ENCODE peak calls at places on chromosomes 2 and 18, in four cellular contexts. One of them, this sample, is unnamed. For H3K4me1, the result is how much of the 10 kb centered on the place peaks cover.

GRCh38 chr2:129806985-129807384 is 172.5 kb upstream of the RAB6C start:
- DNase-seq in CD8-positive, alpha-beta memory T cell: no peak
- DNase-seq in CD8-positive, alpha-beta T cell: no peak
- DNase-seq in H1: no peak
- DNase-seq in this sample: no peak

GRCh38 chr2:240602266-240603050 is 15.9 kb downstream of the CAPN10 start:
- DNase-seq in CD8-positive, alpha-beta T cell: no peak
- DNase-seq in CD8-positive, alpha-beta memory T cell: no peak
- DNase-seq in H1: no peak
- DNase-seq in this sample: no peak

GRCh38 chr2:171655584-171655983 is 31.7 kb upstream of the DYNC1I2 start:
- DNase-seq in CD8-positive, alpha-beta T cell: no peak
- DNase-seq in CD8-positive, alpha-beta memory T cell: no peak
- DNase-seq in H1: no peak
- DNase-seq in this sample: no peak

GRCh38 chr2:159879061-159879604 is 81.1 kb upstream of the CD302 start:
- DNase-seq in H1: no peak
- DNase-seq in CD8-positive, alpha-beta T cell: no peak
- DNase-seq in CD8-positive, alpha-beta memory T cell: no peak
- DNase-seq in this sample: no peak

GRCh38 chr2:150135223-150135883 is 352.1 kb downstream of the RND3 start:
- DNase-seq in H1: no peak
- DNase-seq in CD8-positive, alpha-beta T cell: no peak
- DNase-seq in CD8-positive, alpha-beta memory T cell: no peak
- DNase-seq in this sample: no peak

GRCh38 chr2:40511661-40512213 is 59.8 kb upstream of the SLC8A1 start:
- DNase-seq in CD8-positive, alpha-beta T cell: no peak
- DNase-seq in H1: no peak
- DNase-seq in CD8-positive, alpha-beta memory T cell: no peak
- DNase-seq in this sample: no peak

GRCh38 chr2:149420053-149420963 is 89.9 kb downstream of the LYPD6 start:
- DNase-seq in H1: no peak
- DNase-seq in CD8-positive, alpha-beta T cell: no peak
- DNase-seq in CD8-positive, alpha-beta memory T cell: no peak
- DNase-seq in this sample: no peak

GRCh38 chr2:222751238-222751637 is 79.8 kb downstream of the MOGAT1 start:
- DNase-seq in CD8-positive, alpha-beta T cell: no peak
- DNase-seq in CD8-positive, alpha-beta memory T cell: no peak
- DNase-seq in H1: no peak
- DNase-seq in this sample: no peak

GRCh38 chr2:7571701-7572100 is 654.5 kb downstream of the RNF144A start:
- DNase-seq in CD8-positive, alpha-beta T cell: no peak
- DNase-seq in H1: no peak
- DNase-seq in CD8-positive, alpha-beta memory T cell: no peak
- DNase-seq in this sample: no peak

GRCh38 chr2:218780851-218781690 is 876 bp upstream of the CYP27A1 start:
- DNase-seq in CD8-positive, alpha-beta T cell: no peak
- DNase-seq in CD8-positive, alpha-beta memory T cell: no peak
- DNase-seq in H1: no peak
- DNase-seq in this sample: no peak

GRCh38 chr2:66982766-66983165 is 414.4 kb upstream of the ETAA1 start:
- DNase-seq in CD8-positive, alpha-beta T cell: no peak
- DNase-seq in CD8-positive, alpha-beta memory T cell: no peak
- DNase-seq in H1: no peak
- DNase-seq in this sample: no peak

GRCh38 chr2:144832048-144832447 is 312.1 kb upstream of the ZEB2 start:
- DNase-seq in H1: no peak
- DNase-seq in CD8-positive, alpha-beta T cell: no peak
- DNase-seq in CD8-positive, alpha-beta memory T cell: no peak
- DNase-seq in this sample: no peak

GRCh38 chr2:75573145-75573878 is 12.6 kb upstream of the EVA1A start:
- DNase-seq in CD8-positive, alpha-beta memory T cell: no peak
- DNase-seq in CD8-positive, alpha-beta T cell: no peak
- DNase-seq in H1: no peak
- DNase-seq in this sample: no peak

GRCh38 chr2:12325806-12326205 is 390.9 kb upstream of the TRIB2 start:
- DNase-seq in CD8-positive, alpha-beta memory T cell: no peak
- DNase-seq in CD8-positive, alpha-beta T cell: no peak
- DNase-seq in H1: no peak
- DNase-seq in this sample: no peak

GRCh38 chr2:105248316-105249070 is 7.0 kb downstream of the GPR45 start:
- DNase-seq in CD8-positive, alpha-beta T cell: no peak
- DNase-seq in CD8-positive, alpha-beta memory T cell: no peak
- DNase-seq in H1: no peak
- DNase-seq in this sample: no peak

GRCh38 chr18:28459587-28459986 is 282.7 kb upstream of the CDH2 start:
- DNase-seq in H1: no peak
- DNase-seq in CD8-positive, alpha-beta memory T cell: no peak
- DNase-seq in CD8-positive, alpha-beta T cell: no peak
- DNase-seq in this sample: no peak

GRCh38 chr2:241703128-241703604 is 1.3 kb downstream of the ING5 start:
- DNase-seq in H1: no peak
- DNase-seq in CD8-positive, alpha-beta T cell: no peak
- DNase-seq in CD8-positive, alpha-beta memory T cell: no peak
- DNase-seq in this sample: no peak

GRCh38 chr2:64586883-64587481 is 62.9 kb downstream of the AFTPH start:
- DNase-seq in CD8-positive, alpha-beta memory T cell: no peak
- DNase-seq in CD8-positive, alpha-beta T cell: no peak
- DNase-seq in H1: no peak
- DNase-seq in this sample: peak

GRCh38 chr2:230885467-230886130 is 20.9 kb downstream of the ITM2C start:
- DNase-seq in CD8-positive, alpha-beta memory T cell: no peak
- DNase-seq in H1: no peak
- DNase-seq in CD8-positive, alpha-beta T cell: no peak
- DNase-seq in this sample: no peak

GRCh38 chr18:62182220-62182619 is 4.6 kb downstream of the PIGN start:
- DNase-seq in CD8-positive, alpha-beta memory T cell: no peak
- DNase-seq in H1: no peak
- DNase-seq in CD8-positive, alpha-beta T cell: no peak
- DNase-seq in this sample: no peak

GRCh38 chr2:42249887-42250286 is 80.7 kb downstream of the EML4 start:
- DNase-seq in CD8-positive, alpha-beta memory T cell: no peak
- DNase-seq in H1: no peak
- DNase-seq in CD8-positive, alpha-beta T cell: no peak
- DNase-seq in this sample: no peak

GRCh38 chr2:156343940-156344301 is 11.4 kb upstream of the NR4A2 start:
- DNase-seq in CD8-positive, alpha-beta memory T cell: no peak
- DNase-seq in CD8-positive, alpha-beta T cell: no peak
- DNase-seq in H1: no peak
- DNase-seq in this sample: no peak

GRCh38 chr2:241511091-241511741 is 2.8 kb upstream of the STK25 start:
- DNase-seq in CD8-positive, alpha-beta memory T cell: no peak
- DNase-seq in CD8-positive, alpha-beta T cell: no peak
- DNase-seq in H1: no peak
- DNase-seq in this sample: no peak

GRCh38 chr18:78639597-78639950 is 340.0 kb upstream of the SALL3 start:
- DNase-seq in H1: no peak
- DNase-seq in CD8-positive, alpha-beta memory T cell: no peak
- DNase-seq in CD8-positive, alpha-beta T cell: no peak
- DNase-seq in this sample: no peak

GRCh38 chr2:37711308-37711731 is 39.9 kb upstream of the CDC42EP3 start:
- DNase-seq in H1: peak
- DNase-seq in CD8-positive, alpha-beta memory T cell: peak
- DNase-seq in CD8-positive, alpha-beta T cell: peak
- DNase-seq in this sample: peak

GRCh38 chr2:177165103-177165583 is 47.5 kb upstream of the HNRNPA3 start:
- DNase-seq in H1: no peak
- DNase-seq in CD8-positive, alpha-beta memory T cell: no peak
- DNase-seq in CD8-positive, alpha-beta T cell: no peak
- DNase-seq in this sample: no peak

GRCh38 chr2:104562537-104562936 is 291.4 kb upstream of the POU3F3 start:
- DNase-seq in H1: no peak
- DNase-seq in CD8-positive, alpha-beta T cell: no peak
- DNase-seq in CD8-positive, alpha-beta memory T cell: no peak
- DNase-seq in this sample: no peak

GRCh38 chr2:111029135-111029927 is 91.4 kb upstream of the BCL2L11 start:
- DNase-seq in H1: no peak
- DNase-seq in CD8-positive, alpha-beta T cell: peak
- DNase-seq in CD8-positive, alpha-beta memory T cell: no peak
- DNase-seq in this sample: no peak

GRCh38 chr2:17757321-17757720 is 3.4 kb downstream of the GEN1 start:
- DNase-seq in CD8-positive, alpha-beta memory T cell: no peak
- DNase-seq in CD8-positive, alpha-beta T cell: no peak
- DNase-seq in H1: no peak
- DNase-seq in this sample: no peak

GRCh38 chr2:113791697-113792590 is 35.5 kb upstream of the SLC35F5 start:
- DNase-seq in CD8-positive, alpha-beta memory T cell: no peak
- DNase-seq in CD8-positive, alpha-beta T cell: no peak
- DNase-seq in H1: no peak
- DNase-seq in this sample: no peak

GRCh38 chr18:74410441-74410992 is 46.6 kb downstream of the DIPK1C start:
- DNase-seq in CD8-positive, alpha-beta memory T cell: no peak
- DNase-seq in CD8-positive, alpha-beta T cell: no peak
- DNase-seq in H1: no peak
- DNase-seq in this sample: no peak

GRCh38 chr18:8477615-8478014 is 131.6 kb upstream of the RAB12 start:
- DNase-seq in CD8-positive, alpha-beta T cell: no peak
- DNase-seq in CD8-positive, alpha-beta memory T cell: no peak
- DNase-seq in H1: no peak
- DNase-seq in this sample: no peak

DNA sequence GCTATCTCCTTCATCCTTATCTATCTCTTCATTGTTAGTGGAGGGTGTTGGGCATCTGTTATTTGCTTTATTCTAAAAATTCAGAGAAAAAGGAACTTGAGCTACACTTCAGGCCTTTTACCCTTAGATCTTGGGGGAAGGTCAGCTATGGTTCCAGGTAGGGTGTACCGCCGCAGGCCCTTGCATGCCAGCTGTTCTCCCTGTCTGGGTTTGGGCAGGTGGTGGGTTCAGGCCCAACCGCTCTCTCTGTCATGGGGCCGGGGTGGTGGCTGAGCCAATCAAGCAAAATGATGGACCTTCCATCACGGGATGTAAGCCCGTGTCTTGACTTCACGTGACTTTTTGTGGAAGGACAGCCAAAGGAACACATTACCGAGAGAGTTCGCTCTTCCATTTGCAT is 231.1 kb downstream of the LDLRAD4 start:
- DNase-seq in CD8-positive, alpha-beta memory T cell: no peak
- DNase-seq in H1: no peak
- DNase-seq in CD8-positive, alpha-beta T cell: no peak
- DNase-seq in this sample: no peak
- H3K4me1 ChIP-seq in CD8-positive, alpha-beta memory T cell: under half
- H3K4me1 ChIP-seq in H1: under half
- H3K4me1 ChIP-seq in CD8-positive, alpha-beta T cell: under half
- H3K4me1 ChIP-seq in this sample: under half

DNA sequence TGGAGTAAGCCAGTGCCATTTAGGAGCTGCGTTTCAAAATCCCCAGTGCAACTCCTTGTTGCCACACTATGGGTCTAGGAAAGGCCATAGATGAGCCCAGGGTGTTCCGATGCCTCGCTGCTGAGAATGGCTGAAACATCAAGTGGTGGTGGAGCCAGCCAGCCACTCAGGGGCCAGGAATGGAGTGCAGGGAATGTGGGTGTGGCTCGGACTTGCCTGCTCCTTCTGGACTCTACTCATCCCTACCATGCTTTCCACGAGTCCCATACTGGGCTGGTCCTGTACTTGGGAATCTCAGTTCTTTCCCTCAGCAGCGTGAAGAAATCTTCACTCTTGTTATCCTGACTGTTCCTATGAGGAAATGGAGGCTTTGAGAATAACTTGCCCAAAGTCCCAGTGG is 143.5 kb downstream of the INSIG2 start:
- DNase-seq in CD8-positive, alpha-beta T cell: no peak
- DNase-seq in H1: no peak
- DNase-seq in CD8-positive, alpha-beta memory T cell: no peak
- DNase-seq in this sample: no peak
- H3K4me1 ChIP-seq in CD8-positive, alpha-beta T cell: under half
- H3K4me1 ChIP-seq in H1: under half
- H3K4me1 ChIP-seq in CD8-positive, alpha-beta memory T cell: under half
- H3K4me1 ChIP-seq in this sample: under half

GRCh38 chr2:47898089-47898731 is 8.1 kb downstream of the FBXO11 start:
- DNase-seq in CD8-positive, alpha-beta T cell: no peak
- DNase-seq in CD8-positive, alpha-beta memory T cell: no peak
- DNase-seq in H1: no peak
- DNase-seq in this sample: no peak
- H3K4me1 ChIP-seq in CD8-positive, alpha-beta T cell: half or more
- H3K4me1 ChIP-seq in CD8-positive, alpha-beta memory T cell: half or more
- H3K4me1 ChIP-seq in H1: under half
- H3K4me1 ChIP-seq in this sample: half or more

GRCh38 chr2:168467729-168468128 is 11.7 kb downstream of the CERS6 start:
- DNase-seq in CD8-positive, alpha-beta T cell: no peak
- DNase-seq in H1: no peak
- DNase-seq in CD8-positive, alpha-beta memory T cell: no peak
- DNase-seq in this sample: no peak

GRCh38 chr2:168468354-168468753 is 12.3 kb downstream of the CERS6 start:
- DNase-seq in H1: no peak
- DNase-seq in CD8-positive, alpha-beta T cell: no peak
- DNase-seq in CD8-positive, alpha-beta memory T cell: no peak
- DNase-seq in this sample: no peak

GRCh38 chr2:168466834-168467565 is 10.9 kb downstream of the CERS6 start:
- DNase-seq in CD8-positive, alpha-beta T cell: no peak
- DNase-seq in CD8-positive, alpha-beta memory T cell: no peak
- DNase-seq in H1: no peak
- DNase-seq in this sample: no peak

GRCh38 chr2:168465594-168465993 is 9.5 kb downstream of the CERS6 start:
- DNase-seq in H1: no peak
- DNase-seq in CD8-positive, alpha-beta memory T cell: no peak
- DNase-seq in CD8-positive, alpha-beta T cell: no peak
- DNase-seq in this sample: no peak

DNA sequence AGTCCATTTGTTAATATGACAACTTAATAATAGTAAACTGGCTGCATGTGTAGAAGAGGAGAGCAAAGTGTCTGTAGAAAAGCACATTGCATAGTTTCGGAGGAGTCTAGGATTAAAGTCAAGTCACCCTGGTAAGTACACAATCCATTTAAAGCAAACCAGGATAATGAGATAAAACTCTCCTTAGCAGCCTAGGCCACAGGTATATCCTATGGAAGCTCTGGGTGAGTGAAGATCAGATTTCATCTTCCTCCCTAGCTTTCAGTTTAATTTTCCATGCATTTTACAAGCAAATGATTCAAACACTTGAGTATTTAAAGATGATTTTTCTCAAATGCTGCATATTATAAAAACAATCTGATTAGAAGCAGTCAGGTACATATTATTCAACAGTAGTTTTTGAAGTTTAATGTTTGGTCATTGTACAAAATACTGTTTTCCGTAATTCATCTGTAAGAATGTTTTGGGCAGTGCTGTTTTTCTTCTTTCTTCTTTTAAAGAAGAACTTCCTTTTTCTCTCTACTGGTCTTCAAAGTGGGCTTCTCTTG is 10.2 kb downstream of the CERS6 start:
- DNase-seq in CD8-positive, alpha-beta memory T cell: no peak
- DNase-seq in CD8-positive, alpha-beta T cell: no peak
- DNase-seq in H1: no peak
- DNase-seq in this sample: no peak
- H3K4me1 ChIP-seq in CD8-positive, alpha-beta memory T cell: under half
- H3K4me1 ChIP-seq in CD8-positive, alpha-beta T cell: half or more
- H3K4me1 ChIP-seq in H1: under half
- H3K4me1 ChIP-seq in this sample: under half